ENCODE peak calls at places on chromosomes 11 and 22, in five cellular contexts. D, W, R, L and H are unnamed samples.

GRCh38 chr22:38481162-38481870 is 13.4 kb downstream of the KDELR3 start:
- DNase-seq in D (no peak), W (no peak), R (no peak), L (no peak), H (no peak)

GRCh38 chr11:61337706-61338268 is 4.8 kb downstream of the TKFC start:
- DNase-seq in D (no peak), W (no peak), R (no peak), L (no peak), H (no peak)

GRCh38 chr22:17218341-17218740 is 894 bp downstream of the ADA2 start:
- DNase-seq in D (no peak), W (peak; percentile 29), R (no peak), L (no peak), H (no peak)

GRCh38 chr22:38435010-38435409 is 20.0 kb downstream of the KCNJ4 start:
- DNase-seq in D (no peak), W (no peak), R (no peak), L (no peak), H (no peak)

GRCh38 chr22:25203082-25203481 is 3.4 kb downstream of the CRYBB3 start:
- DNase-seq in D (no peak), W (no peak), R (no peak), L (no peak), H (no peak)

GRCh38 chr11:69300124-69301032 is 6.4 kb downstream of the MYEOV start:
- DNase-seq in D (no peak), W (no peak), R (no peak), L (no peak), H (no peak)

GRCh38 chr11:113132001-113132400 is 170.8 kb downstream of the NCAM1 start:
- DNase-seq in D (no peak), W (no peak), R (no peak), L (no peak), H (no peak)

GRCh38 chr11:122069946-122070345 is 46.1 kb downstream of the BLID start:
- DNase-seq in D (no peak), W (peak; percentile 67), R (no peak), L (peak; percentile 93), H (peak; percentile 48)

GRCh38 chr11:122697636-122698167 is 42.2 kb downstream of the UBASH3B start:
- DNase-seq in D (no peak), W (no peak), R (no peak), L (no peak), H (peak; percentile 94)

GRCh38 chr11:64629796-64630562 is 39.0 kb downstream of the SLC22A12 start:
- DNase-seq in D (no peak), W (no peak), R (no peak), L (no peak), H (no peak)

GRCh38 chr11:1206391-1207271 is 16.2 kb upstream of the MUC5B start:
- DNase-seq in D (peak; percentile 42), W (peak; percentile 73), R (peak; percentile 4), L (no peak), H (no peak)

GRCh38 chr11:67698247-67698646 is 23.8 kb upstream of the ALDH3B2 start:
- DNase-seq in D (no peak), W (no peak), R (no peak), L (no peak), H (peak; percentile 62)

DNA sequence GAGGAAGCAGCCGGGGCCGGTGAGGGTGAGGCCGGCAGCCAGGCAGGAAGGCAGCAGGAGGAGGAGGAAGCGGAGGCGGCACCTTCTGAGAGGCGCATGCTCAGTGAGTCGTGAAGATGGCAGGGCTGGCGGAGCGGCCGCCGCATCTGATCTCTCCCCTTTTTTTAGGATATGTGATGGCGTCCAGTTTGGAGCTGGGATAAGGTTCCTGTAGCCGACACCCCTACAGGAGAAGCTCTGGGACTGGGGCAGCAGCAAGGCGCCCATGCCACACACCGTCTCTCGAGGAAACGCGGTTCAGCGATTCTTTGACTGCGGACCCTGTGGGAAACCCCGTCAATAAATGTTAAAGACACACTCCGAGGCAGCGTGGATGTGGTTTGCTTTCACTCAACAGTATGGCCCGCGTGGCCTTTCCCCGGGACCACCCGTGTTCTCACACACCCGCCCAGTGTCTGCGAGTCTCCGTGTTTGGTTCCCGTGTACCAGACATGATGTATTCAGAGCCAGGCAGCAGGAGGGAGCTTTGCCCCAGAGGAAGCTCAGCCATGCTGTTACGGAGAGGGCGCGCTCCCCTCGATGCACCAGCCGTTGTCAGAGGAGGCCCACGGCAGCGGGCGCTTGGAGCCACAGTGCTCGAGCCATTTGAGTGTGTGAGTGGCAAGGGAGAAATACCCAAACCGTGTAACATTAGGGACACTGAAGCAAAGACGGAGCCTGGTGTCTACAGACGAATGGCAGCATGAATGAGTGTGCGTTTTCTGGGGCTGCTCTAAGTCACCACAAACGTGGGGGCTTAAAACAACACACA is 27.7 kb upstream of the PARVB start:
- DNase-seq in D (peak; percentile 74), W (peak; percentile 86), R (peak; percentile 58), L (peak; percentile 39), H (no peak)
- H3K4me3 ChIP-seq in D (no peak overlapping the region), W (no peak overlapping the region), R (peak overlapping the region; percentile 45), L (peak overlapping the region; percentile 1), H (no peak overlapping the region)

GRCh38 chr11:3382613-3383275 is 3.8 kb upstream of the ZNF195 start:
- DNase-seq in D (no peak), W (no peak), R (no peak), L (no peak), H (no peak)
- H3K4me3 ChIP-seq in D (no peak overlapping the region), W (no peak overlapping the region), R (no peak overlapping the region), L (no peak overlapping the region), H (no peak overlapping the region)

GRCh38 chr11:108286956-108287355 is 64.1 kb downstream of the ATM start:
- DNase-seq in D (no peak), W (no peak), R (no peak), L (no peak), H (no peak)

GRCh38 chr11:108289699-108290098 is 66.8 kb downstream of the ATM start:
- DNase-seq in D (no peak), W (no peak), R (no peak), L (no peak), H (no peak)

DNA sequence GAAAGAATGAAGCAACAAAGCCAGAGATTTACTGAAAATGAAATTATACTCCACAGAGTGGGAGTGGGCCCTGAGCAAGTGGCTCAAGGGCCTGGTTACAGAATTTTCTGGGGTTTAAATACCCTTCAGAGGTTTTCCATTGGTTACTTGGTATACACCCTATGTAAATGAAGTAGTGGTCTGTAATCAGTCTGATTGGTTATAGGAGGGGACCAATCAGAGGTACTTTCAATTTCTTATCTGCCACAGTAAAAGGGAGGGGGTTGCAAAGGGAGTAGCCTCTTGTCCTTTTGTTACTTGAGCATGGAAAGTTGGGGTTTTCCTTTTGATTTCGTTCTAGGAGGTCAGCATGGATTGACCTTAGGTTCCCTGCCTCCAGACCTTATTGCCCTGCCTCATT is 63.5 kb downstream of the ATM start:
- DNase-seq in D (no peak), W (no peak), R (no peak), L (no peak), H (peak; percentile 5)
- H3K4me3 ChIP-seq in D (no peak overlapping the region), W (no peak overlapping the region), R (no peak overlapping the region), L (no peak overlapping the region), H (no peak overlapping the region)

GRCh38 chr22:45776313-45776585 is 104.6 kb downstream of the ATXN10 start:
- DNase-seq in D (no peak), W (no peak), R (no peak), L (no peak), H (no peak)
- H3K4me3 ChIP-seq in D (no peak overlapping the region), W (no peak overlapping the region), R (no peak overlapping the region), L (no peak overlapping the region), H (no peak overlapping the region)

GRCh38 chr22:32803020-32803758 is 1.7 kb downstream of the TIMP3 start:
- DNase-seq in D (peak; percentile 64), W (no peak), R (no peak), L (no peak), H (no peak)

GRCh38 chr22:32805586-32805881 is 4.0 kb downstream of the TIMP3 start:
- DNase-seq in D (no peak), W (no peak), R (no peak), L (no peak), H (no peak)

GRCh38 chr22:32804823-32805585 is 3.5 kb downstream of the TIMP3 start:
- DNase-seq in D (no peak), W (no peak), R (no peak), L (no peak), H (no peak)

GRCh38 chr22:32802291-32802826 is 854 bp downstream of the TIMP3 start:
- DNase-seq in D (no peak), W (no peak), R (no peak), L (no peak), H (no peak)

GRCh38 chr22:32804036-32804435 is 2.5 kb downstream of the TIMP3 start:
- DNase-seq in D (no peak), W (no peak), R (peak; percentile 46), L (no peak), H (no peak)
- H3K4me3 ChIP-seq in D (peak overlapping the region; percentile 71), W (peak overlapping the region; percentile 86), R (peak overlapping the region; percentile 89), L (no peak overlapping the region), H (no peak overlapping the region)

GRCh38 chr11:48058777-48059176 is 78.4 kb downstream of the PTPRJ start:
- DNase-seq in D (no peak), W (no peak), R (no peak), L (no peak), H (no peak)
- H3K4me3 ChIP-seq in D (no peak overlapping the region), W (no peak overlapping the region), R (no peak overlapping the region), L (no peak overlapping the region), H (no peak overlapping the region)

DNA sequence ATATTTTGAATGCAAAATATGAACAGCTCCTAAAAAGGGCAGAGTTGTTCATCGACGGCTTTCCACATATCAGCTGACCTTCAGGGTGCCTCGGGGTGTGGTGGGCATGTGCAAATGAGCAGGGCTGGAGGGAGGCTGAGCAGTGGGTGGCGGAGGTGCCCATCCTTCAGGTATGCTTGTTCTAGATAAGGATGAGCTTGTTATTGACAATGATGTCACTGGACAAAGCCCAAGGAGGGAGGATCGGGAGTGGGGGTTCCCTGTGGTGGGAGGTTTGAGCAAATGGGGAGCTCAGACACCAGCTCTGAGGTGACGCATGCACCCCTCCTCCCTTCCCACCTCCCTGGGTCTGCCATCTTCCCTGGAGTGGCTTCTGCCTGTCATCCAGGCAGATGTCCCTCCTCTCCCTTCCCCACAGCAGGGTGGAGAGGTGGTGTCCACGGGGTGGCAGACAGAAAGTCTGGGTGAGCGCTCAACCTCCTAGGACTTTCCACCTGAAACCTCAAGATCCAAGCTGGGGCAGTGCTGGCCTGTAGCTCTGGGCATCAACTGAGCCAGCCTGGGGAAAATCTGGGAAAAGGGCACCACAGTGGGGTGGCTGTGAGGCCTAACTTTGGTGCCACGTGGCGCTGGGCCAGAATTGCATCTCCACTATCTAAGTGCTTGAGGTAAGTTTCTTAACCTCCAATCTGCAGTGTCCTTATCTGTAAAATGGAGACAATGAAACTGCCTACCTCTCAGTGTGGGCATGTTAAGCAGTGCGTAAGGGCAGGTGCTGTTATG is 106.3 kb upstream of the THY1 start:
- DNase-seq in D (no peak), W (peak; percentile 48), R (no peak), L (no peak), H (no peak)
- H3K4me3 ChIP-seq in D (no peak overlapping the region), W (no peak overlapping the region), R (no peak overlapping the region), L (no peak overlapping the region), H (no peak overlapping the region)

DNA sequence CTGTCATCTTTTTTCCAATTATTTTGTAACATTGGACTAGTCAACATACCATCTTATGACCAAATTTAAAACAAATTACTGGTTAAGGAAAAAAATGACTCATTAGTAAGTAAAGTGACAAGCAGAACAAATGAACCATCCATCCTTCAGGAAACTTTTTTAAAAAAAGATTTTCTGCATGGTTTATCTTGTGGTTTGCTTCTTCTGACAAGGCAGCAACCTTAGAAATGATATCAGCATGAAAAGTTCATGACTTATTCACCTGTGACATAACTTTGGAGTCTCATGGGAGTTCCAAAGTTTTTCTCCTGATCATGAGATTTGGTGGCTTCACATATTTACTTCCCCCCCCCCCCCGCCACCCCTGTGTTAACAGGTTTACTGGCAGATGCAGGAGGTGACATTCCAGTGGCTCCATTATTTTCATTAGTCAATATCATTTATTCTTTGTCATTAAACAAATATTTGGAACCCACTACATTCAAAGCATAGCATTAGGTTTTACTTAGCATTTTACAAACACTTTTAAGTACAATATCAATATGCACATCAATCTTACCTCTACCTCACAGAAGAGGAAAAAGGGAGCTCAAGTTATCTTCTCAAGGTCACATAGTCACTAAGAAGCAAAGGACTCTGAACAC is 40.7 kb downstream of the DCUN1D5 start:
- DNase-seq in D (no peak), W (no peak), R (no peak), L (no peak), H (no peak)
- H3K4me3 ChIP-seq in D (no peak overlapping the region), W (no peak overlapping the region), R (no peak overlapping the region), L (no peak overlapping the region), H (no peak overlapping the region)